ENCODE peak calls at places on chromosomes 4 and X, in four cellular contexts. N, U, V and B are unnamed samples. For H3K4me1, the result is how much of the 10 kb centered on the place peaks cover.

GRCh38 chr4:15893967-15894366 is 44.6 kb downstream of the FGFBP1 start:
- DNase-seq in N (no peak), U (peak), V (peak), B (peak)

GRCh38 chrX:153590961-153591956 is 7.7 kb downstream of the CCNQ start:
- DNase-seq in N (no peak), U (no peak), V (no peak), B (no peak)

GRCh38 chr4:8526363-8526855 is 53.8 kb upstream of the GPR78 start:
- DNase-seq in N (no peak), U (no peak), V (no peak), B (no peak)

GRCh38 chrX:154401045-154401799 is 3.0 kb downstream of the RPL10 start:
- DNase-seq in N (no peak), U (no peak), V (no peak), B (no peak)

GRCh38 chr4:52102587-52102986 is 51.5 kb downstream of the SPATA18 start:
- DNase-seq in N (no peak), U (no peak), V (no peak), B (no peak)

GRCh38 chrX:22395372-22395771 is 122.7 kb downstream of the CBLL2 start:
- DNase-seq in N (no peak), U (no peak), V (no peak), B (no peak)

GRCh38 chrX:13669246-13669689 is 16.3 kb downstream of the TCEANC start:
- DNase-seq in N (peak), U (peak), V (peak), B (no peak)

GRCh38 chr4:15771419-15772058 is 6.6 kb upstream of the CD38 start:
- DNase-seq in N (no peak), U (no peak), V (no peak), B (no peak)

GRCh38 chr4:52833941-52834525 is 28.1 kb upstream of the RASL11B start:
- DNase-seq in N (no peak), U (no peak), V (no peak), B (no peak)

GRCh38 chrX:129478516-129478915 is 44.8 kb downstream of the SMARCA1 start:
- DNase-seq in N (no peak), U (no peak), V (no peak), B (no peak)

GRCh38 chr4:4640692-4641091 is 98.8 kb upstream of the STX18 start:
- DNase-seq in N (no peak), U (no peak), V (no peak), B (no peak)

GRCh38 chr4:19358015-19358414 is 893.7 kb upstream of the SLIT2 start:
- DNase-seq in N (no peak), U (no peak), V (no peak), B (no peak)

GRCh38 chr4:150582881-150583286 is 933 bp downstream of the MAB21L2 start:
- DNase-seq in N (no peak), U (no peak), V (no peak), B (no peak)

GRCh38 chrX:9320940-9321339 is 143.9 kb upstream of the TBL1X start:
- DNase-seq in N (no peak), U (no peak), V (peak), B (no peak)

GRCh38 chrX:30643313-30643821 is 9.9 kb upstream of the GK start:
- DNase-seq in N (no peak), U (no peak), V (no peak), B (no peak)

GRCh38 chr4:33940281-33940680 is 2304.0 kb downstream of the ARAP2 start:
- DNase-seq in N (no peak), U (no peak), V (no peak), B (no peak)

GRCh38 chrX:96776966-96777365 is 92.3 kb downstream of the DIAPH2 start:
- DNase-seq in N (no peak), U (no peak), V (no peak), B (no peak)

GRCh38 chr4:172978848-172979247 is 189.8 kb upstream of the GALNT7 start:
- DNase-seq in N (no peak), U (no peak), V (no peak), B (no peak)

GRCh38 chr4:138320030-138320429 is 77.9 kb upstream of the SLC7A11 start:
- DNase-seq in N (no peak), U (no peak), V (no peak), B (no peak)
- H3K4me1 ChIP-seq in N (under half), U (under half), V (under half), B (under half)

GRCh38 chr4:153427363-153428071 is 38.6 kb upstream of the TMEM131L start:
- DNase-seq in N (no peak), U (no peak), V (no peak), B (no peak)

GRCh38 chr4:153434190-153434589 is 32.0 kb upstream of the TMEM131L start:
- DNase-seq in N (no peak), U (no peak), V (no peak), B (no peak)

GRCh38 chr4:153428816-153429592 is 37.2 kb upstream of the TMEM131L start:
- DNase-seq in N (no peak), U (no peak), V (no peak), B (no peak)

GRCh38 chr4:153433753-153434105 is 32.4 kb upstream of the TMEM131L start:
- DNase-seq in N (no peak), U (no peak), V (no peak), B (no peak)

GRCh38 chr4:153432971-153433752 is 33.0 kb upstream of the TMEM131L start:
- DNase-seq in N (peak), U (peak), V (peak), B (no peak)
- TF ChIP-seq CTCF in N (peak), U (peak), V (peak), B (peak)

DNA sequence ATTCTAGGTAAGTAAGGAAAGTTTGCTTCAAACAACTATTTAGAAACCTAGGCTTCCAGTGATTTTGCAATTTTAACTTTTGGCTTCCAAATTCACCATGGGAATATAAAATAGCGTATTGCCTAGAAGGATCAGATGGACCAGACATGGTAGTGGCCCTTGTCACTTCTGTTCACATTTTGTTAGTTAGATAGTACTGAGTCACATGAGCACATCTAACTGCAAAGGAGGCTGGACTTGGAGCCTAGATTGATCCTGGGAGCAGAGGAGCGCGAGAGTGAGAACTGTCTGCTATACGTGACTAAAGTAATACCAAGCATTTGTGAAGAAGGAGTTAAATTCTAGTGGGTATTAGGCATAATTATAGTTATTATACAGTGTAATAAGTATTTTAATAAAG is 102.4 kb downstream of the ARHGAP24 start:
- DNase-seq in N (no peak), U (no peak), V (no peak), B (no peak)
- TF ChIP-seq POLR2A in N (no peak), U (no peak), V (no peak), B (no peak)

GRCh38 chr4:184350213-184350817 is 124.0 kb downstream of the IRF2 start:
- DNase-seq in N (no peak), U (no peak), V (no peak), B (no peak)
- H3K4me1 ChIP-seq in N (half or more), U (under half), V (half or more), B (under half)

GRCh38 chr4:21184788-21185187 is 484.5 kb downstream of the PACRGL start:
- DNase-seq in N (no peak), U (no peak), V (no peak), B (no peak)
- TF ChIP-seq CTCF in N (no peak), U (no peak), V (no peak), B (no peak)

DNA sequence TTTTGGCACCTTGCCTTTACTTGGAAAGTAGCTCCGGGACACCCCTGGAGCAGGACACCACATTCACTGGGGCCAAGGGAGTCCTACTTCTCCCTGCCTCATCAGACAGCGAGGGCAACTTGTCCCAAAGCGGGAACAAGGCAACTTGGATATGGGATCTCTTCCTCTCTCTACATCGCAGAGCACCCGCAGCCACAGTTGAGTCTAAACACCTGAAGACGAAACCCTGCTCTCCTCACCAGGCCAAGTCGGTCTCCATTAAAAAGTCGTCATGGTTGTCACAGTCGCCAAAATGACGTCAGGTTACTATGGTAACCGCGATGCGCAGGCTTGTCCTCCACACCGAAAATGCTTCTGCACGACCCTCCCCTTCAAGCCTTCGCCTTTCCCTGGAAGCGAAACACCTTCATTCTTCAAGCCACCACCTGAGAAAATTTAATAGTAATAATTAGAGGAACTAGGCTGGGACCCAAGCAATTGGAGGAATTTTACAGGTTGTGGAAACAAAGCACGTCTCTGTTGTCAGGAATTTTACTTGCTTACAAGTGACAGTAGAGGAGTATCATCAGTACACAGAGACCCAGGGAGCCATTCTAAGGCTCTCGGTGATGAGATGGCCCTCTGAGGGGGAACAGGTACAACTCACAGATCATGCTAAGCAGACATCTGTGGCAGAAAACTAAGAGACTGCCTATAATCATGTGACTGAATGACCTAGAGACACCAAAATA is 30.5 kb upstream of the TCEAL4 start:
- DNase-seq in N (peak), U (peak), V (peak), B (no peak)
- TF ChIP-seq POLR2A in N (no peak), U (no peak), V (no peak), B (no peak)

DNA sequence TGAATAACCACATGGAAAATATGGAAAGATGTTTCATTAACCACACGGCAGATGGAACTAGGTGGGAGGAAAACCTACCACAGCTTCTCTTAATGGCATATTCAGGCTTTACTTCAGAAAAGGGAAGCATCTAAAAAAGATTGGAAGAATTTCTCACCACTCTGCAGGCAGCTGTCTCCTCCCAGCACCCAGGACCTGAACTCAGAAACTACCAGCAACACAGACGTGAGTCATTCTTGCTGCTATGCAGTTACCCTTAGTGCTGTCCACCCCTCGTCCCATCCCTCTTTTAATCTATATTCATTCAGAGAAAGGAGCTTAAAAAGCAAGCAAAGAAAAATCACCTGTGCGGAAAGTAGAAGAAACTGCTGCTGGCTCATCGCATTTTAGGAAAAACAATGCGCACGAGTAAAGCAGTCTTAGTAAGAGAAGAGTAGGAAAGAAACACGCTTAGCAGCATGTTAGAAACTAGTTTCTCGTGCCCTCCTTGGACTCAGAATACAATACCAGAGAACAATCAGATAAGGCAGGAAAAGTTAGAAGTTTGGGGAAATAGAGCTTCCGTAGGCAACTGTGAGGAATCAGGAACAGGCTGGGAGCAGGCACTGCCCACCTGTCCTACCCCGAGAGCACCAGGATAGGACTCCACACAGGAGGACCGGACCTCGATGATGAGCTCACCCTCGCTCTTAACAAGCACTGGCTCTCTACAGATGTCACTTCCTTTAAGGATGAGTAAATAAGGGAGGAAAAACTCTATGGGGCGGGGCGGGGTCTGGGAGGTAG is 48.1 kb upstream of the ENPP6 start:
- DNase-seq in N (no peak), U (no peak), V (no peak), B (no peak)
- H3K4me1 ChIP-seq in N (under half), U (under half), V (under half), B (under half)